ENCODE peak calls at places on chromosome 16, in five cellular contexts. H is fibroblast of villous mesenchyme; X is aorta; M is activated T-helper 9 cell treated with anti-CD3 and anti-CD28 coated beads, Interleukin-2, amount 50 U/mL, for 16 hours; Y is AG08395. O is an unnamed sample.
A peak's percentile ranks its signal among the peaks of the same experiment; 100 is the strongest.

GRCh38 chr16:78045865-78046581 is 23.7 kb downstream of the CLEC3A start:
- DNase-seq in H (peak; percentile 72), X (peak; percentile 92), M (no peak), Y (peak; percentile 56), O (peak; percentile 69)

GRCh38 chr16:67562918-67563707 is 787 bp downstream of the CTCF start:
- DNase-seq in H (peak; percentile 55), X (peak; percentile 90), M (peak; percentile 50), Y (no peak), O (peak; percentile 66)

GRCh38 chr16:84511180-84511800 is 6.8 kb upstream of the MEAK7 start:
- DNase-seq in H (peak; percentile 86), X (peak; percentile 96), M (peak; percentile 75), Y (peak; percentile 83), O (peak; percentile 85)

GRCh38 chr16:57721765-57722499 is 13.6 kb upstream of the KATNB1 start:
- DNase-seq in H (no peak), X (peak; percentile 63), M (no peak), Y (no peak), O (no peak)

GRCh38 chr16:49015189-49015540 is 266.5 kb downstream of the CBLN1 start:
- DNase-seq in H (no peak), X (no peak), M (no peak), Y (no peak), O (no peak)

GRCh38 chr16:48629531-48629930 is 19.6 kb upstream of the N4BP1 start:
- DNase-seq in H (no peak), X (no peak), M (no peak), Y (no peak), O (no peak)

GRCh38 chr16:53417011-53417410 is 17.3 kb upstream of the RBL2 start:
- DNase-seq in H (peak; percentile 89), X (no peak), M (no peak), Y (peak; percentile 33), O (peak; percentile 69)

GRCh38 chr16:54402270-54402669 is 115.7 kb upstream of the IRX3 start:
- DNase-seq in H (no peak), X (no peak), M (no peak), Y (peak; percentile 83), O (peak; percentile 83)

GRCh38 chr16:63617990-63618763 is 1503.7 kb downstream of the CDH11 start:
- DNase-seq in H (no peak), X (peak; percentile 62), M (no peak), Y (no peak), O (no peak)

GRCh38 chr16:22814330-22815105 is 556 bp downstream of the HS3ST2 start:
- DNase-seq in H (no peak), X (peak; percentile 79), M (no peak), Y (no peak), O (no peak)

GRCh38 chr16:89552329-89552728 is 8.2 kb upstream of the RPL13 start:
- DNase-seq in H (no peak), X (no peak), M (no peak), Y (no peak), O (no peak)

GRCh38 chr16:3819741-3820724 is 60.5 kb downstream of the CREBBP start:
- DNase-seq in H (peak; percentile 84), X (no peak), M (no peak), Y (peak; percentile 86), O (peak; percentile 80)

GRCh38 chr16:84925092-84925772 is 86.1 kb downstream of the ZDHHC7 start:
- DNase-seq in H (peak; percentile 51), X (peak; percentile 91), M (peak; percentile 58), Y (peak; percentile 58), O (peak; percentile 80)

GRCh38 chr16:81623365-81624102 is 155.6 kb upstream of the PLCG2 start:
- DNase-seq in H (peak; percentile 59), X (no peak), M (peak; percentile 26), Y (peak; percentile 63), O (peak; percentile 68)

O was measured in GM03348.